ENCODE peak calls at places on chromosome 6, in five cellular contexts. R, F, H, A and I are unnamed samples.

GRCh38 chr6:109768485-109768884 is 77.4 kb downstream of the FIG4 start:
- DNase-seq in F (no peak), A (no peak), R (no peak), H (no peak), I (no peak)

GRCh38 chr6:83310046-83310445 is 116.9 kb downstream of the RWDD2A start:
- DNase-seq in A (no peak), F (no peak), R (no peak), H (no peak), I (no peak)

GRCh38 chr6:30857537-30857936 is 26.8 kb upstream of the DDR1 start:
- DNase-seq in F (no peak), A (no peak), R (no peak), H (no peak), I (no peak)

GRCh38 chr6:92243315-92243714 is 1176.0 kb downstream of the EPHA7 start:
- DNase-seq in F (no peak), A (no peak), R (no peak), H (no peak), I (no peak)

GRCh38 chr6:5094327-5094726 is 9.2 kb downstream of the PPP1R3G start:
- DNase-seq in R (no peak), A (no peak), F (no peak), H (no peak), I (peak)

GRCh38 chr6:138287144-138287955 is 69.1 kb upstream of the PBOV1 start:
- DNase-seq in A (peak), R (peak), H (peak), F (no peak), I (no peak)

GRCh38 chr6:45191414-45191813 is 136.7 kb upstream of the RUNX2 start:
- DNase-seq in H (no peak), A (no peak), F (no peak), R (no peak), I (no peak)

GRCh38 chr6:32439139-32439538 is 548 bp upstream of the HLA-DRA start:
- DNase-seq in H (no peak), R (no peak), F (no peak), A (no peak), I (no peak)

GRCh38 chr6:147905721-147906120 is 397.2 kb downstream of the SAMD5 start:
- DNase-seq in F (no peak), H (no peak), A (no peak), R (no peak), I (no peak)

DNA sequence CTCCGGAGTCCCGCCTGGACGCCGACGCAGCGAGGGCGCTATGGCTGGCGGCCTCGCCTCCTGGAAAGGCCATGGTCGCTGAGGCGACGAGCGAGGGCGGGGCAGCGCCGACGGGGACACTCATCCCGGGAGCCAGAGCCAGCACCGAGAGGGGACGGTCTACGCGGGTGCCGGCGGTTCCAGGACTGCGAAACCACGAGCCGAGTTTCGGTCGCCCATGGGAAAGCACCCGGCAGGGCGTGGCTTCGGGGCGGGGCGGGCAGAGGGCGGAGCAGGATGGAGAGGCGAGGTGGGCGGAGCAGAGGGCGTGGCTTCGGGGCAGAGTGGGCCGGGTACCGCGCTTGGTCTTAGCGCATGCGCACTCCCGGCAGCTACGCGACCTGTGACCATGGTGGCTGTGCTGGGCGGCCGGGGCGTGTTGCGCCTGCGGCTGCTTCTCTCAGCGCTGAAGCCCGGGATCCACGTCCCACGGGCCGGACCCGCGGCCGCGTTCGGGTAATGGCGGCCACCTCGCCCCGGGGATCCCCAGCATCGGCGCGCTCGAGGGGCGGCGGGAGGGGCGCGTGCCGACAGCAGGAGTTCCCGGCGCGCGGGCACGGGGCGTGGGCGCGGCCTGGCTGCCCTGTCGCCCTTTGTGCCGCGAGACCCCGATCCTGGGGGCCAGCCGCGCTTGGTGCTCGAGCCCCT is at the start of gene BPHL:
- DNase-seq in A (peak), H (peak), F (peak), R (peak), I (peak)
- TF ChIP-seq POLR2A in A (no peak), H (peak), F (peak), R (peak), I (no peak)

DNA sequence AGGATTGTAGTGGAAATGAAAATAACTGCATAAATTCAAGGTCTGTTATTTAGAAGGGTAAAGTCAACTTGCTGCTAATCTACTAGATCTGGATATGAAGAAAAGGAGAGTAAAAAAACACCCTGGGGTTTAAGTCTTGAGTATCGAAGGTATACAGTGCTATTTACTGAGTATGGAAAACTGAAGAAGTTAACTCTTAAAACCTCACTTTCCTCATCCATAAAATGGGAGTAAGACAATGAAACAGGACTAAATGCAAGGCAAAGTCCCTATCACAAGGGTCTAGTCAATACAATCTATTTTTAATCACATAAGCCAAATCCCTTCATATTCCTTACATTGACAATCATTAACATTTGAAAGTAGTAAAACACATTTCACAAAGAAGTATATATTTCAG is 2.2 kb downstream of the FBXO5 start:
- DNase-seq in R (no peak), A (no peak), F (no peak), H (no peak), I (no peak)
- H3K4me3 ChIP-seq in R (no peak), A (no peak), F (no peak), H (no peak), I (no peak)

GRCh38 chr6:85610182-85610895 is 16.7 kb upstream of the SNX14 start:
- DNase-seq in F (no peak), A (no peak), R (no peak), H (no peak), I (no peak)

GRCh38 chr6:85620308-85620707 is 22.4 kb downstream of the SYNCRIP start:
- DNase-seq in A (no peak), H (no peak), F (no peak), R (no peak), I (no peak)

GRCh38 chr6:85612690-85613474 is 19.2 kb upstream of the SNX14 start:
- DNase-seq in H (no peak), F (no peak), R (no peak), A (no peak), I (no peak)

DNA sequence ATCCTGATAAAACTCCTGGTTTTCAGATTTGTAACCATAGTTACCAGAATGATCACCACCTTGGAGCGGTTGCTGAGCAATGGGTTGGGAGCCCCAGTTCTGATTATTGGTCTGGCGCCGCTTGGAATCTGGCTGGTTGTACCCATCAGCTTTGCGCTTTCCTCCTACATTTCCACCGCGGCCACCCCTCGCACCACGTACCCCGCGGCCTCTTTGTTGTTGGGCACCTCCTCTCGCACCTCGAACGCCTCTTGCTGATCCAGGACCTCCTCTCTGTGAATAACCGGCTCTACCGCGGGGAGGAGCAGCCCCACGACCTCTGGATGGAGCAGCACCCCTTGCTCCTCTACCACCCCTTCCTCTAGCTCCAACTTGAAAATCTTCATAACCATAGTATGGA is 21.1 kb upstream of the SNX14 start:
- DNase-seq in F (no peak), A (no peak), R (no peak), H (no peak), I (no peak)
- TF ChIP-seq POLR2A in F (no peak), A (no peak), R (no peak), H (no peak), I (no peak)

GRCh38 chr6:29663300-29664039 is 6.6 kb downstream of the MOG start:
- DNase-seq in H (no peak), A (no peak), F (no peak), R (no peak), I (no peak)

GRCh38 chr6:29666826-29667130 is 9.9 kb downstream of the MOG start:
- DNase-seq in F (no peak), R (no peak), H (no peak), A (no peak), I (no peak)

GRCh38 chr6:29671026-29671425 is 9.9 kb downstream of the ZFP57 start:
- DNase-seq in H (no peak), R (no peak), A (no peak), F (no peak), I (no peak)

GRCh38 chr6:29667158-29667557 is 10.3 kb downstream of the MOG start:
- DNase-seq in H (no peak), A (no peak), R (no peak), F (no peak), I (no peak)

DNA sequence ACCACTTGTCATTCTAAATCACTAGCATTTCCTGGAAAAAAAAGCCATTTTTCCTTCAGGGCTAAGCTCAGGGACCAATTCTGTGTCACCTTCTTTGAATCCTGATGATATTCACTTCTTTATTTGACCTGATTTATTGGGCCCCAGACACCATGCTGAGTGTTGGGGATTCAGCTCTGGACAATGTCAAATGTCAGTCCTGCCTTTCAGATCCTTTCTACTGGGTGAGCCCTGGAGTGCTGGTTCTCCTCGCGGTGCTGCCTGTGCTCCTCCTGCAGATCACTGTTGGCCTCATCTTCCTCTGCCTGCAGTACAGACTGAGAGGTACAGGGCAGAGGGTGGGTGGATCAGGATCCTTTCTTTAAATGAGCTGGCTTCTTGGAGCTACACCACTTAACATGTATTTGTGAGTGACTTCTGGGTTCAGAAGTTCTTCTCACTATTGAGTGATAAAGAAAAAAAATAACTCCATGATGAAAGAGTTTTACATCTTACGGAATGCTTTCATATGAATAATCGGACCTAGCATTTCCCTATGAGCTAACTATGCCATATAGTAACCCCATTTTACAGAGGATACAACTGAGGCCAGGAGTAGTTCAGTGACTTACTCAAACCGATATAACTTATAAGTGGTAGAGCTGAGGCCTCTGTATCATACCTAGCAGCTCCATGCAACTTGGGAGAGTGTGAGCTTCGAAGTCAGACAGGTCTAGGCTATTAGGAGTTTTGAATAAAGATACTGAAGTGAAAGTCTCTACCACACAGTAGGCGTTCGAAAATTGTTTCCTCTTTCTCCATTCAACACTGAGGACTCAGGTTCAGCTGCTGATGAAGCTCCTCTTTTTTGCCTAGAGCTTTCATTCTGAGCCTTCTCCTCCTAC is 9.3 kb downstream of the MOG start:
- DNase-seq in A (no peak), H (no peak), F (peak), R (no peak), I (no peak)
- H3K4me3 ChIP-seq in A (no peak), H (no peak), F (no peak), R (no peak), I (no peak)

GRCh38 chr6:158031445-158032353 is 50.0 kb downstream of the SYNJ2 start:
- DNase-seq in A (no peak), F (peak), H (no peak), R (no peak), I (peak)
- TF ChIP-seq POLR2A in A (no peak), F (no peak), H (no peak), R (no peak), I (no peak)